ENCODE peak calls at places on chromosomes 5 and 9, in five cellular contexts. One of them, this sample, is unnamed.
A peak's percentile ranks its signal among the peaks of the same experiment; 100 is the strongest.

GRCh38 chr9:16289639-16290038 is 580.8 kb downstream of the BNC2 start:
- DNase-seq in spleen: no peak
- DNase-seq in GM12865: peak; percentile 30
- DNase-seq in tibial artery: no peak
- DNase-seq in astrocyte of the spinal cord: no peak
- DNase-seq in this sample: no peak

GRCh38 chr5:166377756-166378155 is 1913.7 kb upstream of the WWC1 start:
- DNase-seq in GM12865: no peak
- DNase-seq in tibial artery: no peak
- DNase-seq in astrocyte of the spinal cord: no peak
- DNase-seq in spleen: no peak
- DNase-seq in this sample: no peak

GRCh38 chr5:2006193-2006970 is 123.7 kb upstream of the IRX4 start:
- DNase-seq in astrocyte of the spinal cord: no peak
- DNase-seq in spleen: no peak
- DNase-seq in tibial artery: no peak
- DNase-seq in GM12865: no peak
- DNase-seq in this sample: no peak

GRCh38 chr9:122228906-122229837 is at the start of gene LHX6:
- DNase-seq in GM12865: no peak
- DNase-seq in spleen: no peak
- DNase-seq in tibial artery: no peak
- DNase-seq in astrocyte of the spinal cord: peak; percentile 22
- DNase-seq in this sample: no peak

GRCh38 chr5:73030995-73031394 is 75.2 kb downstream of the FCHO2 start:
- DNase-seq in astrocyte of the spinal cord: peak; percentile 77
- DNase-seq in tibial artery: no peak
- DNase-seq in GM12865: no peak
- DNase-seq in spleen: no peak
- DNase-seq in this sample: no peak

GRCh38 chr5:114898602-114899001 is 271.1 kb downstream of the TRIM36 start:
- DNase-seq in GM12865: peak; percentile 15
- DNase-seq in spleen: no peak
- DNase-seq in astrocyte of the spinal cord: no peak
- DNase-seq in tibial artery: no peak
- DNase-seq in this sample: no peak

GRCh38 chr5:159786901-159787691 is 129.2 kb upstream of the ADRA1B start:
- DNase-seq in astrocyte of the spinal cord: peak; percentile 68
- DNase-seq in GM12865: no peak
- DNase-seq in spleen: no peak
- DNase-seq in tibial artery: peak; percentile 91
- DNase-seq in this sample: no peak

GRCh38 chr5:115471674-115472073 is 72.9 kb downstream of the FEM1C start:
- DNase-seq in GM12865: no peak
- DNase-seq in tibial artery: no peak
- DNase-seq in astrocyte of the spinal cord: no peak
- DNase-seq in spleen: no peak
- DNase-seq in this sample: no peak

GRCh38 chr9:106872641-106873040 is 9.7 kb downstream of the ZNF462 start:
- DNase-seq in tibial artery: no peak
- DNase-seq in astrocyte of the spinal cord: no peak
- DNase-seq in GM12865: no peak
- DNase-seq in spleen: no peak
- DNase-seq in this sample: no peak

GRCh38 chr5:96966801-96967200 is 30.9 kb downstream of the LNPEP start:
- DNase-seq in tibial artery: no peak
- DNase-seq in GM12865: no peak
- DNase-seq in astrocyte of the spinal cord: no peak
- DNase-seq in spleen: no peak
- DNase-seq in this sample: no peak

GRCh38 chr5:172872997-172873491 is 39.0 kb downstream of the ERGIC1 start:
- DNase-seq in GM12865: no peak
- DNase-seq in spleen: peak; percentile 90
- DNase-seq in tibial artery: peak; percentile 95
- DNase-seq in astrocyte of the spinal cord: peak; percentile 94
- DNase-seq in this sample: no peak

GRCh38 chr5:173878224-173878967 is 9.8 kb upstream of the CPEB4 start:
- DNase-seq in astrocyte of the spinal cord: no peak
- DNase-seq in tibial artery: no peak
- DNase-seq in spleen: no peak
- DNase-seq in GM12865: no peak
- DNase-seq in this sample: no peak

GRCh38 chr9:93452710-93453046 is 703 bp downstream of the FAM120AOS start:
- DNase-seq in astrocyte of the spinal cord: no peak
- DNase-seq in GM12865: no peak
- DNase-seq in tibial artery: no peak
- DNase-seq in spleen: peak; percentile 84
- DNase-seq in this sample: peak; percentile 15

GRCh38 chr9:83628540-83628939 is 5.6 kb downstream of the IDNK start:
- DNase-seq in spleen: no peak
- DNase-seq in GM12865: no peak
- DNase-seq in astrocyte of the spinal cord: no peak
- DNase-seq in tibial artery: no peak
- DNase-seq in this sample: no peak
- TF ChIP-seq CTCF in spleen: no peak
- TF ChIP-seq CTCF in GM12865: no peak
- TF ChIP-seq CTCF in astrocyte of the spinal cord: no peak
- TF ChIP-seq CTCF in tibial artery: no peak
- TF ChIP-seq CTCF in this sample: no peak

GRCh38 chr9:92275541-92275940 is 18.0 kb downstream of the IARS1 start:
- DNase-seq in astrocyte of the spinal cord: no peak
- DNase-seq in spleen: no peak
- DNase-seq in tibial artery: no peak
- DNase-seq in GM12865: no peak
- DNase-seq in this sample: no peak
- TF ChIP-seq CTCF in astrocyte of the spinal cord: no peak
- TF ChIP-seq CTCF in spleen: no peak
- TF ChIP-seq CTCF in tibial artery: no peak
- TF ChIP-seq CTCF in GM12865: no peak
- TF ChIP-seq CTCF in this sample: no peak

GRCh38 chr9:78130004-78130403 is 98.4 kb upstream of the GNAQ start:
- DNase-seq in GM12865: no peak
- DNase-seq in spleen: no peak
- DNase-seq in tibial artery: peak; percentile 83
- DNase-seq in astrocyte of the spinal cord: peak; percentile 35
- DNase-seq in this sample: no peak
- TF ChIP-seq CTCF in GM12865: peak; percentile 4
- TF ChIP-seq CTCF in spleen: no peak
- TF ChIP-seq CTCF in tibial artery: no peak
- TF ChIP-seq CTCF in astrocyte of the spinal cord: peak; percentile 26
- TF ChIP-seq CTCF in this sample: no peak

GRCh38 chr9:137097761-137098462 is 11.1 kb downstream of the MAN1B1 start:
- DNase-seq in GM12865: no peak
- DNase-seq in tibial artery: no peak
- DNase-seq in spleen: no peak
- DNase-seq in astrocyte of the spinal cord: no peak
- DNase-seq in this sample: no peak

GRCh38 chr9:137096785-137097546 is 10.2 kb downstream of the MAN1B1 start:
- DNase-seq in tibial artery: no peak
- DNase-seq in astrocyte of the spinal cord: no peak
- DNase-seq in GM12865: no peak
- DNase-seq in spleen: no peak
- DNase-seq in this sample: no peak

GRCh38 chr9:137099231-137099630 is 12.4 kb downstream of the MAN1B1 start:
- DNase-seq in astrocyte of the spinal cord: no peak
- DNase-seq in spleen: no peak
- DNase-seq in GM12865: no peak
- DNase-seq in tibial artery: no peak
- DNase-seq in this sample: no peak

DNA sequence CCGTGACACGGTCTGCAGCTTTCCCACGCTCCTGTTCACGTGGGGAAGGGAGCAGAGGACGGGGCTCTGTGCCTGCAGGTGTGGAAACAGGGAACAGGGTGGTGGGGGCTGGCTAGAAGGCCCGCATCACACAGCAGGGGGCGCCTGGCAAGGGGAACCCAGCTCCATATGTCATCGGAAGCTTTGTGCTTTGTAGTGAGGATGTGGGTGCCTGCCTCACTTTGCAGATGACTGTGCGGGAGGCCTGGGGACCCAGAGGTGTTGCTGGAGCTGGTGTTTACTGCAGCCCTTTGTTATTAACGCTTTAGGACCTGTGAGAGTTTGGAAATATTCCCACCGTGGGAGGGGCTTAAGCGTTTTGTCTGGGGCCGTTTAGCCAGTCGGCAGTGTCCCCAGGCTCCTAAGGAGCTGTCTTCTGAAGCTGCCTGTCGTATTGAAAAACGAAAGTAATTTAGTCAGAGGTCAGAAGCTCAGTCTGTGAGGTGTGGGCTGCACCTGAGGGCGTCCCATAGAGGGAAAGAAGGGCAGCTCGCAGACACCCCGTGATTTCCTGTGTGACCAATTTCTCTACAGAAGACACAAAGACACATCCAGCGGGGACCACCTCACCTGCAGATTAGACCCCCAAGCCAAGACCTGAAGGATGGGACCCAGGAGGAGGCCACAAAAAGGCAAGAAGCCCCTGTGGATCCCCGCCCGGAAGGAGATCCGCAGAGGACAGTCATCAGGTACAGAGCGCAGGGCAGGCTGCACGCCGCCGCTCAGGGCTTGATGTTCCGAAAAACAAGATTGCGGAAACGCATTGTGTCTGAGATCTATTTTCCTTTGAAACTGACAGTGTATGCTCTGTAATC is 9.1 kb downstream of the MAN1B1 start:
- DNase-seq in GM12865: peak; percentile 86
- DNase-seq in astrocyte of the spinal cord: no peak
- DNase-seq in spleen: peak; percentile 91
- DNase-seq in tibial artery: no peak
- DNase-seq in this sample: peak; percentile 85
- TF ChIP-seq CTCF in GM12865: peak; percentile 81
- TF ChIP-seq CTCF in astrocyte of the spinal cord: peak; percentile 9
- TF ChIP-seq CTCF in spleen: peak; percentile 29
- TF ChIP-seq CTCF in tibial artery: no peak
- TF ChIP-seq CTCF in this sample: peak; percentile 80

DNA sequence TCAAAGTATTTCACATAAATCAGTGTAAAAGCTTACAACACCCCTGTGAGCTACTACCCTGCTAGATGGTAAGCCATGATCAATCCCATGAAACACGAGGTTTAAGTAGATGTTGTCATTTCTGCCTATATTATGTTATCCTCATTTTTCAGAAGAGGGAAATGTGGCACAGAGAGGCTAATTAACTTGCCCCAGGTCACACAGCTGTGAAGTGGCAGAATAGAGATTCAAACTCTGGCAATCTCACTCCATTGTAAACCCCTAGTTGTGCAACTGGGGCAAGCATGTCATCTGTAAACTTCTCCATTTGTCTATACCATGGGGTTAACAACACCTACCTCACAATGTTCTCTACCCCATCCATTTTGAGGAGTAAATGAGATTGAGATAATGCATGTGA is 136.5 kb downstream of the ENTREP1 start:
- DNase-seq in GM12865: no peak
- DNase-seq in astrocyte of the spinal cord: no peak
- DNase-seq in spleen: no peak
- DNase-seq in tibial artery: no peak
- DNase-seq in this sample: no peak
- TF ChIP-seq CTCF in GM12865: no peak
- TF ChIP-seq CTCF in astrocyte of the spinal cord: no peak
- TF ChIP-seq CTCF in spleen: no peak
- TF ChIP-seq CTCF in tibial artery: no peak
- TF ChIP-seq CTCF in this sample: no peak

GRCh38 chr5:148085934-148086333 is 22.2 kb downstream of the SPINK5 start:
- DNase-seq in GM12865: no peak
- DNase-seq in spleen: no peak
- DNase-seq in tibial artery: no peak
- DNase-seq in astrocyte of the spinal cord: no peak
- DNase-seq in this sample: no peak
- TF ChIP-seq CTCF in GM12865: no peak
- TF ChIP-seq CTCF in spleen: no peak
- TF ChIP-seq CTCF in tibial artery: no peak
- TF ChIP-seq CTCF in astrocyte of the spinal cord: no peak
- TF ChIP-seq CTCF in this sample: no peak

DNA sequence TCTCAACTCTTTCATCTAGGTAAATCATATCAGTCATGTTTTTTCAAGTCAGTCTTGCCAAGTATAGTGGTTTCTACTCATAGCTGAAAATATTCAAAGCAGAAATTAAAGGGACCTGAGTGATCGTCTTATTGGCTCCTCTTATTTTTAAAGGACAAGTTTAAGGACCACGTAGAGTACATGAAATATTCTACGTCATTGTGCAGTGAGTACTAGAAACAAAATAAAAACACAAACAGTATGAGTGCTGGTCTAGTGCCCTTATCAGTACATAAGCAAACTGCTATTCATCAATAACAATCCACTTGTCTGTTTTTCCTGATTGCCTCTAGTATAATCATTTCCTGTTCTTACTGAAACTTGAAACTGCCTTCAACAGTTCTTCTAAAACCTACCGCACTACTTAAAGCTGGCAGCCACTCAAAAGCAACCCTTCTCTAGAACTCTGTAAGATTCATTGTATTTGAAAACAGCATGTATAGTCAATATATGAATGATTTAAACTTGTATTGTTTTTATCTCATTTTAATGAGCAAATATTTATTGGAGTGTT is 853.7 kb downstream of the TAF11L14 start:
- DNase-seq in tibial artery: no peak
- DNase-seq in spleen: no peak
- DNase-seq in astrocyte of the spinal cord: peak; percentile 34
- DNase-seq in GM12865: no peak
- DNase-seq in this sample: no peak
- TF ChIP-seq CTCF in tibial artery: no peak
- TF ChIP-seq CTCF in spleen: no peak
- TF ChIP-seq CTCF in astrocyte of the spinal cord: no peak
- TF ChIP-seq CTCF in GM12865: no peak
- TF ChIP-seq CTCF in this sample: no peak

GRCh38 chr5:57368010-57368409 is 114.6 kb downstream of the ACTBL2 start:
- DNase-seq in astrocyte of the spinal cord: no peak
- DNase-seq in spleen: no peak
- DNase-seq in GM12865: no peak
- DNase-seq in tibial artery: no peak
- DNase-seq in this sample: no peak
- TF ChIP-seq CTCF in astrocyte of the spinal cord: no peak
- TF ChIP-seq CTCF in spleen: no peak
- TF ChIP-seq CTCF in GM12865: no peak
- TF ChIP-seq CTCF in tibial artery: no peak
- TF ChIP-seq CTCF in this sample: no peak

GRCh38 chr9:128998462-128998861 is 29.7 kb downstream of the SH3GLB2 start:
- DNase-seq in GM12865: no peak
- DNase-seq in astrocyte of the spinal cord: no peak
- DNase-seq in tibial artery: no peak
- DNase-seq in spleen: no peak
- DNase-seq in this sample: no peak
- TF ChIP-seq CTCF in GM12865: no peak
- TF ChIP-seq CTCF in astrocyte of the spinal cord: no peak
- TF ChIP-seq CTCF in tibial artery: no peak
- TF ChIP-seq CTCF in spleen: no peak
- TF ChIP-seq CTCF in this sample: no peak

This sample was measured in CD4-positive, alpha-beta T cell.